ENCODE peak calls at places on chromosomes 3 and 15, in seven cellular contexts. C is stimulated activated CD8-positive, alpha-beta memory T cell treated with anti-CD3 and anti-CD28 coated beads, Interleukin-7, amount 100 ng/mL, for 24 hours; Q is ACHN; W is CD8-positive, alpha-beta T cell; G is sigmoid colon; V is fibroblast of lung; F is neuronal stem cell. J is an unnamed sample.

GRCh38 chr15:35195649-35196048 is 110.6 kb upstream of the NANOGP8 start:
- DNase-seq in Q (no peak), W (no peak), G (no peak), C (no peak), F (no peak), V (no peak), J (no peak)

GRCh38 chr3:175601521-175601920 is 742.4 kb downstream of the NAALADL2 start:
- DNase-seq in F (no peak), W (no peak), Q (no peak), C (no peak), V (no peak), G (no peak), J (no peak)

GRCh38 chr3:3798641-3799113 is 554 bp upstream of the LRRN1 start:
- DNase-seq in C (no peak), Q (no peak), F (no peak), G (no peak), W (peak), V (no peak), J (peak)

GRCh38 chr15:88894348-88894818 is 961 bp downstream of the HAPLN3 start:
- DNase-seq in V (peak), F (no peak), G (no peak), C (peak), W (peak), Q (peak), J (peak)

GRCh38 chr3:18868911-18869689 is 279.2 kb upstream of the KCNH8 start:
- DNase-seq in C (no peak), G (no peak), W (no peak), V (no peak), Q (no peak), F (no peak), J (no peak)

GRCh38 chr15:89728254-89728653 is 22.8 kb downstream of the MESP1 start:
- DNase-seq in F (no peak), V (peak), W (no peak), G (no peak), Q (no peak), C (no peak), J (no peak)

GRCh38 chr3:58332575-58333179 is at the start of gene PXK:
- DNase-seq in W (peak), F (peak), V (peak), G (peak), C (peak), Q (peak), J (peak)

GRCh38 chr15:27258287-27258686 is 287.3 kb downstream of the GABRG3 start:
- DNase-seq in F (no peak), G (no peak), C (no peak), W (no peak), V (no peak), Q (no peak), J (no peak)

GRCh38 chr3:138114988-138115971 is at the start of gene DZIP1L:
- DNase-seq in G (peak), C (no peak), F (peak), Q (peak), W (no peak), V (peak), J (peak)

GRCh38 chr3:20140881-20141280 is 45.1 kb downstream of the SGO1 start:
- DNase-seq in G (no peak), V (no peak), C (no peak), F (no peak), Q (no peak), W (no peak), J (no peak)

GRCh38 chr3:60260546-60260945 is 990.7 kb downstream of the FHIT start:
- DNase-seq in G (no peak), F (no peak), Q (no peak), W (no peak), C (no peak), V (no peak), J (no peak)

GRCh38 chr3:5324780-5325179 is 137.3 kb downstream of the EDEM1 start:
- DNase-seq in V (no peak), G (no peak), F (no peak), W (no peak), C (no peak), Q (no peak), J (no peak)

GRCh38 chr3:141229132-141229531 is 2.5 kb upstream of the PXYLP1 start:
- DNase-seq in V (no peak), Q (no peak), W (no peak), G (no peak), C (no peak), F (no peak), J (no peak)

GRCh38 chr3:72036899-72037298 is 252.0 kb upstream of the PROK2 start:
- DNase-seq in F (no peak), C (no peak), G (no peak), W (no peak), V (peak), Q (no peak), J (no peak)

GRCh38 chr3:11699083-11699427 is 55.3 kb upstream of the VGLL4 start:
- DNase-seq in W (no peak), F (no peak), V (peak), G (no peak), C (no peak), Q (no peak), J (no peak)

GRCh38 chr15:64653757-64654156 is 121.6 kb downstream of the RBPMS2 start:
- DNase-seq in C (no peak), Q (peak), W (no peak), G (no peak), F (no peak), V (peak), J (no peak)

GRCh38 chr15:74585857-74586256 is 29.8 kb upstream of the CLK3 start:
- DNase-seq in V (no peak), G (no peak), F (no peak), C (no peak), W (no peak), Q (no peak), J (no peak)

GRCh38 chr3:154427685-154428291 is 2.2 kb downstream of the GPR149 start:
- DNase-seq in F (peak), Q (no peak), W (no peak), G (no peak), V (no peak), C (no peak), J (peak)

GRCh38 chr3:79822076-79822475 is 54.3 kb upstream of the ROBO1 start:
- DNase-seq in C (no peak), Q (no peak), G (no peak), F (no peak), W (no peak), V (no peak), J (no peak)

GRCh38 chr3:72894941-72895552 is 7.2 kb downstream of the GXYLT2 start:
- DNase-seq in G (no peak), F (no peak), C (no peak), V (no peak), W (no peak), Q (no peak), J (no peak)

GRCh38 chr3:52354676-52355075 is 38.6 kb downstream of the DNAH1 start:
- DNase-seq in Q (no peak), W (no peak), F (no peak), G (no peak), C (no peak), V (no peak), J (no peak)

GRCh38 chr3:52021869-52022268 is 26.2 kb upstream of the RPL29 start:
- DNase-seq in W (no peak), C (no peak), V (no peak), Q (no peak), G (no peak), F (no peak), J (no peak)

GRCh38 chr15:64052925-64053491 is 6.7 kb upstream of the DAPK2 start:
- DNase-seq in V (no peak), F (no peak), C (no peak), Q (no peak), G (no peak), W (no peak), J (no peak)

GRCh38 chr3:174325834-174326705 is 533.1 kb upstream of the NAALADL2 start:
- DNase-seq in Q (no peak), V (peak), G (no peak), C (no peak), F (no peak), W (no peak), J (no peak)

GRCh38 chr3:126886217-126886616 is 96.7 kb upstream of the PLXNA1 start:
- DNase-seq in F (no peak), G (no peak), W (no peak), V (no peak), C (no peak), Q (no peak), J (no peak)

J was measured in islet precursor cell.